ENCODE peak calls at places on chromosomes 6 and 20, in nine cellular contexts. R, T, Y, F, A, B, Q, I and L are unnamed samples.
A peak's percentile ranks its signal among the peaks of the same experiment; 100 is the strongest.

GRCh38 chr20:48159156-48159971 is 374.1 kb upstream of the SULF2 start:
- DNase-seq in Y (no peak), F (no peak), B (no peak), I (no peak), A (no peak), R (no peak), T (no peak), Q (no peak), L (no peak)

GRCh38 chr20:53774487-53775203 is 181.0 kb upstream of the ZNF217 start:
- DNase-seq in B (no peak), Y (no peak), Q (peak; percentile 79), R (no peak), F (no peak), A (no peak), T (no peak), I (no peak), L (no peak)

GRCh38 chr6:135901776-135902524 is 50.4 kb downstream of the PDE7B start:
- DNase-seq in B (no peak), F (no peak), Y (no peak), A (peak; percentile 53), Q (peak; percentile 97), R (no peak), I (no peak), T (peak; percentile 85), L (no peak)

GRCh38 chr20:42482808-42483207 is 706.9 kb downstream of the PTPRT start:
- DNase-seq in B (no peak), Q (no peak), I (no peak), A (no peak), R (no peak), Y (no peak), T (no peak), F (no peak), L (no peak)

GRCh38 chr6:121794630-121795029 is 359.2 kb downstream of the GJA1 start:
- DNase-seq in A (peak; percentile 46), F (no peak), Y (no peak), I (no peak), B (no peak), Q (peak; percentile 94), T (no peak), R (no peak), L (no peak)

GRCh38 chr6:100262086-100262485 is 202.6 kb downstream of the SIM1 start:
- DNase-seq in I (no peak), F (no peak), A (no peak), T (no peak), R (no peak), Q (no peak), B (no peak), Y (no peak), L (no peak)

GRCh38 chr6:168247456-168248147 is 72.0 kb downstream of the DACT2 start:
- DNase-seq in T (no peak), B (no peak), I (no peak), A (no peak), F (no peak), Y (no peak), R (no peak), Q (peak; percentile 11), L (no peak)

GRCh38 chr20:62918137-62918536 is 8.2 kb downstream of the DIDO1 start:
- DNase-seq in Q (no peak), I (no peak), B (peak; percentile 4), R (no peak), T (no peak), F (no peak), Y (no peak), A (no peak), L (no peak)

GRCh38 chr6:33822575-33823395 is 19.0 kb upstream of the MLN start:
- DNase-seq in Q (peak; percentile 29), I (no peak), A (no peak), B (no peak), F (no peak), T (no peak), R (peak; percentile 91), Y (no peak), L (no peak)

GRCh38 chr20:36461600-36462439 is 79.5 kb upstream of the MYL9 start:
- DNase-seq in Y (peak; percentile 91), I (peak; percentile 59), R (peak; percentile 76), Q (peak; percentile 50), T (peak; percentile 94), B (peak; percentile 87), F (no peak), A (peak; percentile 71), L (peak; percentile 57)

GRCh38 chr6:157519255-157520116 is 138.5 kb downstream of the ZDHHC14 start:
- DNase-seq in Q (no peak), F (no peak), A (no peak), R (no peak), B (no peak), Y (no peak), T (no peak), I (no peak), L (no peak)

GRCh38 chr20:45420125-45420524 is 4.2 kb downstream of the PIGT start:
- DNase-seq in Q (no peak), A (no peak), B (no peak), Y (no peak), I (no peak), F (no peak), R (no peak), T (peak; percentile 85), L (no peak)

GRCh38 chr6:45505470-45505869 is 127.7 kb upstream of the SUPT3H start:
- DNase-seq in A (no peak), T (no peak), Q (no peak), R (no peak), I (no peak), B (no peak), Y (no peak), F (no peak), L (no peak)

GRCh38 chr6:30979076-30979475 is 4.4 kb upstream of the MUC21 start:
- DNase-seq in Q (no peak), F (no peak), T (no peak), A (no peak), Y (no peak), R (no peak), I (no peak), B (no peak), L (no peak)

GRCh38 chr6:39793528-39793927 is 1.4 kb downstream of the DAAM2 start:
- DNase-seq in B (peak; percentile 34), F (no peak), I (no peak), A (no peak), T (no peak), R (no peak), Y (no peak), Q (no peak), L (no peak)

GRCh38 chr6:39792501-39793450 is 600 bp downstream of the DAAM2 start:
- DNase-seq in R (no peak), Y (no peak), T (peak; percentile 87), F (peak; percentile 66), A (no peak), I (no peak), B (no peak), Q (no peak), L (no peak)

GRCh38 chr6:39791850-39792500 is at the start of gene DAAM2:
- DNase-seq in I (no peak), Q (peak; percentile 43), B (no peak), Y (peak; percentile 80), F (peak; percentile 94), T (peak; percentile 92), R (no peak), A (peak; percentile 58), L (no peak)

GRCh38 chr6:39790772-39791171 is 1.4 kb upstream of the DAAM2 start:
- DNase-seq in T (no peak), Y (no peak), A (no peak), R (no peak), I (no peak), Q (no peak), F (peak; percentile 13), B (no peak), L (no peak)

GRCh38 chr6:39791311-39791710 is 865 bp upstream of the DAAM2 start:
- DNase-seq in A (no peak), R (peak; percentile 19), Y (no peak), F (no peak), I (no peak), T (no peak), B (no peak), Q (no peak), L (no peak)
- TF ChIP-seq CTCF in A (no peak), R (peak; percentile 12), Y (no peak), F (no peak), I (no peak), T (no peak), B (no peak), Q (peak; percentile 38), L (no peak)

GRCh38 chr6:137702791-137703424 is 164.2 kb upstream of the TNFAIP3 start:
- DNase-seq in I (no peak), A (no peak), R (no peak), Y (no peak), F (no peak), T (no peak), Q (no peak), B (no peak), L (no peak)
- TF ChIP-seq CTCF in I (no peak), A (no peak), R (no peak), Y (no peak), F (no peak), T (no peak), Q (no peak), B (no peak), L (no peak)

GRCh38 chr6:160520043-160520904 is 143.8 kb downstream of the LPA start:
- DNase-seq in B (peak; percentile 91), R (peak; percentile 86), Y (peak; percentile 93), Q (peak; percentile 46), T (peak; percentile 95), F (peak; percentile 93), A (peak; percentile 85), I (peak; percentile 14), L (peak; percentile 79)
- TF ChIP-seq CTCF in B (peak; percentile 0), R (peak; percentile 4), Y (peak; percentile 40), Q (peak; percentile 19), T (peak; percentile 67), F (peak; percentile 89), A (peak; percentile 91), I (no peak), L (no peak)

GRCh38 chr6:25315194-25315593 is 36.0 kb downstream of the CARMIL1 start:
- DNase-seq in B (no peak), T (no peak), Y (no peak), A (no peak), Q (no peak), F (peak; percentile 39), I (no peak), R (no peak), L (no peak)

GRCh38 chr6:25314776-25315175 is 35.6 kb downstream of the CARMIL1 start:
- DNase-seq in A (no peak), F (no peak), I (no peak), Y (no peak), B (no peak), T (no peak), R (no peak), Q (no peak), L (no peak)

GRCh38 chr6:25311251-25311910 is 32.2 kb downstream of the CARMIL1 start:
- DNase-seq in T (no peak), I (no peak), Q (no peak), R (no peak), F (no peak), Y (no peak), A (no peak), B (no peak), L (no peak)

GRCh38 chr6:25312034-25312620 is 33.0 kb downstream of the CARMIL1 start:
- DNase-seq in R (no peak), Y (no peak), T (no peak), B (no peak), A (no peak), F (no peak), I (no peak), Q (peak; percentile 21), L (no peak)

DNA sequence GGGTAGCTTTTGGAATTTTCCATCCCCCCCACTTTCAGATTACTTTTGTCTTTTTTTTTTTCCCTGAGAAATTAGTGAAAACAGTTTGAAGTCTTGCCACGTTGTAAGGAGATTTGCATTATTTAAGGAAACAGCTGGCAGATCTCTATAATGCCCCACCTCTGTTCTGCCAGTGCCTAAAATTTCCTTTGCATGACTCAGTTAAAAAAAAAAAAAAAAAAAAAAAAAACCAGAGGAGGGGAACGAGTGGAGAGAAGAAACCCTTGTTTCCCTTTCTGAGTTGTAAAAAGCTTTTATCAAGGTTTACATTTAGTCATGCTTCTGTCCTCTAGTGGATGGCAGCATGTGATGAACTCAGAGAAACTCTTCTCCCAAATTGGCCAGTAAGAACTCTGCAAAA is 33.5 kb downstream of the CARMIL1 start:
- DNase-seq in B (no peak), T (no peak), R (no peak), Q (peak; percentile 47), F (no peak), I (no peak), A (no peak), Y (no peak), L (no peak)
- TF ChIP-seq CTCF in B (no peak), T (no peak), R (no peak), Q (no peak), F (no peak), I (no peak), A (no peak), Y (no peak), L (no peak)